ENCODE peak calls at places on chromosomes 13 and 19, in five cellular contexts. S is GM12865, D is dorsolateral prefrontal cortex, L is fibroblast of lung, R is left ventricle myocardium inferior. U is an unnamed sample.

GRCh38 chr13:74174810-74175209 is 40.6 kb upstream of the KLF12 start:
- DNase-seq in S (no peak), L (no peak), D (no peak), R (no peak), U (no peak)

GRCh38 chr19:18431351-18432197 is 6.4 kb downstream of the ISYNA1 start:
- DNase-seq in R (no peak), S (no peak), L (no peak), D (no peak), U (no peak)

GRCh38 chr13:113167575-113167974 is 9.1 kb downstream of the PROZ start:
- DNase-seq in R (no peak), D (no peak), S (no peak), L (no peak), U (no peak)

GRCh38 chr19:11361037-11361770 is 6.0 kb downstream of the PLPPR2 start:
- DNase-seq in D (no peak), R (no peak), L (no peak), S (no peak), U (no peak)

GRCh38 chr13:46377554-46377953 is 9.5 kb downstream of the RUBCNL start:
- DNase-seq in L (no peak), S (peak; percentile 72), R (no peak), D (no peak), U (no peak)

GRCh38 chr19:4713384-4713951 is 10.2 kb downstream of the DPP9 start:
- DNase-seq in D (no peak), S (no peak), L (peak; percentile 100), R (peak; percentile 85), U (peak; percentile 93)

GRCh38 chr13:44715287-44716224 is 139.4 kb upstream of the TSC22D1 start:
- DNase-seq in D (no peak), R (no peak), S (no peak), L (peak; percentile 35), U (no peak)

GRCh38 chr13:20221772-20222171 is 10.3 kb downstream of the GJB6 start:
- DNase-seq in D (no peak), S (no peak), R (no peak), L (no peak), U (no peak)

GRCh38 chr19:57302727-57303401 is 17.4 kb upstream of the ZNF543 start:
- DNase-seq in S (no peak), D (no peak), R (no peak), L (peak; percentile 73), U (no peak)

GRCh38 chr13:23020246-23020843 is 160.4 kb upstream of the SGCG start:
- DNase-seq in D (peak; percentile 47), R (no peak), S (peak; percentile 74), L (peak; percentile 36), U (peak; percentile 72)

GRCh38 chr13:34731486-34731885 is 210.6 kb upstream of the NBEA start:
- DNase-seq in L (peak; percentile 16), R (no peak), S (no peak), D (no peak), U (no peak)

GRCh38 chr19:4689403-4689802 is 19.3 kb upstream of the MYDGF start:
- DNase-seq in S (no peak), L (no peak), R (no peak), D (no peak), U (no peak)

GRCh38 chr13:39123578-39123977 is 85.3 kb downstream of the NHLRC3 start:
- DNase-seq in S (no peak), L (no peak), R (no peak), D (no peak), U (no peak)

GRCh38 chr19:54707932-54708331 is 16.3 kb upstream of the KIR3DL3 start:
- DNase-seq in D (no peak), L (no peak), S (peak; percentile 75), R (no peak), U (no peak)

GRCh38 chr13:33445476-33445875 is 159.9 kb upstream of the STARD13 start:
- DNase-seq in R (no peak), L (no peak), S (no peak), D (no peak), U (no peak)

GRCh38 chr13:51520524-51520923 is 63.7 kb upstream of the WDFY2 start:
- DNase-seq in R (no peak), L (peak; percentile 71), D (peak; percentile 60), S (no peak), U (peak; percentile 79)

GRCh38 chr13:99896712-99897440 is 74.7 kb downstream of the ZIC5 start:
- DNase-seq in S (no peak), R (no peak), D (no peak), L (no peak), U (no peak)

GRCh38 chr13:21326155-21327030 is 132.7 kb downstream of the ZDHHC20 start:
- DNase-seq in D (peak; percentile 61), R (no peak), L (peak; percentile 46), S (no peak), U (peak; percentile 32)

GRCh38 chr19:9839415-9839814 is 4.3 kb downstream of the PIN1 start:
- DNase-seq in L (no peak), D (no peak), S (no peak), R (no peak), U (peak; percentile 27)

GRCh38 chr13:50685491-50685890 is 158.0 kb downstream of the DLEU7 start:
- DNase-seq in S (peak; percentile 40), L (peak; percentile 47), R (peak; percentile 87), D (peak; percentile 91), U (peak; percentile 62)

DNA sequence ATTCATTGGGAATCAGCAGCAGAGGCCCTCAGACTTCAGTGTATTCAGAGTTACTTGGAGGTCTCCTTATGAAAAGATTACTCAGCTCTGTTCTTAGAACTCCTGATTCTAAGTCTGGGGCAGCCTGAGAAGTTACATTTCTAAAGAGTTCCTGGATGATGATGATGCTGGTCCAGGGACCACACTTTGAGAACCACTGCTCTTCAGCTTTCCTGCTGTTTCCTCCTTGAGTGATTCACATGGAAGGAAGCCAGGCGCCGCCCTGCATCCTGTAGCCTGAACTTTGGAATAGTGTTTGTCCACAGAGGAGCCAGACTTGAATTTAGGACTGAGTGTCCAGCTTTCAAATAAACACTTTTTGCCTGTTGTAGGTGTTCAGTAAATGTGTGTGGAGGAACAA is 2.9 kb downstream of the CEBPG start:
- DNase-seq in R (peak; percentile 80), D (no peak), L (peak; percentile 89), S (no peak), U (peak; percentile 84)
- H3K4me3 ChIP-seq in R (no peak overlapping the region), D (no peak overlapping the region), L (no peak overlapping the region), S (no peak overlapping the region), U (no peak overlapping the region)

GRCh38 chr19:51398096-51398704 is 7.8 kb upstream of the C19orf84 start:
- DNase-seq in S (peak; percentile 44), L (peak; percentile 6), R (no peak), D (no peak), U (peak; percentile 37)

GRCh38 chr19:51396175-51396574 is 5.8 kb upstream of the C19orf84 start:
- DNase-seq in D (no peak), R (no peak), L (no peak), S (no peak), U (no peak)

GRCh38 chr19:51389143-51389542 is 1.2 kb downstream of the C19orf84 start:
- DNase-seq in D (no peak), S (no peak), R (no peak), L (no peak), U (no peak)

GRCh38 chr19:51391073-51391611 is 751 bp upstream of the C19orf84 start:
- DNase-seq in R (no peak), L (no peak), S (no peak), D (no peak), U (no peak)

DNA sequence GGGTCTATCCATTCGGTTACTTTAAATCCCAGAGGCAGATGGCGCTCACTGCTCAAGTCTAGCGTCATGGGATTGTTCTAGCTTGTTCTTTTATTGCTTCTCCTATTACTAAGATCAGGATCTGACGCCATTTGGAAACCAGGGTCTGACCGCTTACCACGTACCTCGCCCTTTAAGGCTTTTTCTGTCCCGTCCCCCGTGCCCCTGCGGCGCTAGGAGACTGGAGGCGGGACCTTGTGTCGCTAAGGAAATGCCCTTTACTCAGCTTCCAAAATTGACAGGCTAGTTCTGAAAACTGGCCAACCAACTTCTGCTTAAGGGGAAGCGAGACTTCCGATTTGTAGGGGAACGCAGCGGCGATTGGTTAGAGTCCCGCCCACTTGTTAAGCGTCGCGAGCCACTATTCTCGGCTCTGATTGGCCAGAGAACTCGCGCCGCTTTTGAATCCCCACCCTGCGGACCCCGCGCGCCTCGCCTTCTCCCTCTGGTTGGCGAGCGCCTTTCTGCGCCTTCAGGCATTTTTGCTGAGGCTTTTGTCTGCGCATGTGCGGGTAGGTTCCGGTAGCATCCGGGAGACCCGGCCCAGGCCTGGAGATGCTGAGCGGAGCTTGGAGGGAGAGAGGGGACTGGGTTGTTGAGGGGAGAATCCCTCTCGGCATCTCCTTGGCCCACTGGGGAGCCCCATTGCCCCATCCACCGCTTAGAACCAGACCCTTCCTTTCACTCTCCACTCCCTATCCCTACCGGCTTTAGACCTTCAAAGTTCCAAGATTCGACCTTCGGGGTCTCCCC is 3.9 kb upstream of the C19orf84 start:
- DNase-seq in L (peak; percentile 98), R (peak; percentile 89), D (peak; percentile 96), S (peak; percentile 100), U (peak; percentile 99)
- TF ChIP-seq CTCF in L (peak; percentile 17), R (no peak), D (peak; percentile 25), S (no peak), U (no peak)

GRCh38 chr19:7342143-7342542 is 6.6 kb upstream of the ARHGEF18 start:
- DNase-seq in L (no peak), D (no peak), S (no peak), R (no peak), U (no peak)

GRCh38 chr19:7348587-7349230 is at the start of gene ARHGEF18:
- DNase-seq in L (no peak), D (no peak), R (peak; percentile 23), S (peak; percentile 89), U (no peak)

GRCh38 chr19:7349961-7350711 is 1.4 kb downstream of the ARHGEF18 start:
- DNase-seq in L (no peak), R (no peak), D (peak; percentile 5), S (peak; percentile 79), U (no peak)

GRCh38 chr19:7349231-7349591 is 474 bp downstream of the ARHGEF18 start:
- DNase-seq in D (no peak), L (no peak), R (no peak), S (peak; percentile 67), U (no peak)

DNA sequence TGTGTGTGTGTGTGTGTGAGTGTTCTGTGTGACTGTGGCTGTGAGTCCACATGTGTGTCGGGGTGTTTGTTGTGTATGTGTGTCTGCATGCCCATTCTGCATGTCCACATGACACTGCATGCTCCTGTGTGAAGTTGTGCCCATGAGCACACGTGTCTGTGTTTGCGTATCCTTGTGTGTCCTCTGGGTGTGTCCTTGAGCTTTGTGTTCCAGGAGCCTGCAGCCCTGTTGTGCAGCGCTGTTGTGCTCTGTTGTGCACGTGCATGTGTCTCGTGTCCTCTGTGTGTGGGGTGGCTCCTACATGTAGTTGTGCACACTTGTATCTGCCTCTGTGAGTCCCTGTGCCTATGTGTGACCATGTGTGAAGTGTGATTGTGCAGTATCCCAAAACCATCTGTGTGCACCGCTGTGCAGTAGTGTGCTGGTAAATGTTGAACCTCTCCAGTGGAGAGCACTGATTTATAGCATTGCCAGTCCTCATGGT is 2.2 kb upstream of the ARHGEF18 start:
- DNase-seq in R (no peak), S (peak; percentile 55), L (no peak), D (no peak), U (no peak)
- H3K4me3 ChIP-seq in R (no peak overlapping the region), S (peak overlapping the region; percentile 54), L (no peak overlapping the region), D (no peak overlapping the region), U (no peak overlapping the region)

DNA sequence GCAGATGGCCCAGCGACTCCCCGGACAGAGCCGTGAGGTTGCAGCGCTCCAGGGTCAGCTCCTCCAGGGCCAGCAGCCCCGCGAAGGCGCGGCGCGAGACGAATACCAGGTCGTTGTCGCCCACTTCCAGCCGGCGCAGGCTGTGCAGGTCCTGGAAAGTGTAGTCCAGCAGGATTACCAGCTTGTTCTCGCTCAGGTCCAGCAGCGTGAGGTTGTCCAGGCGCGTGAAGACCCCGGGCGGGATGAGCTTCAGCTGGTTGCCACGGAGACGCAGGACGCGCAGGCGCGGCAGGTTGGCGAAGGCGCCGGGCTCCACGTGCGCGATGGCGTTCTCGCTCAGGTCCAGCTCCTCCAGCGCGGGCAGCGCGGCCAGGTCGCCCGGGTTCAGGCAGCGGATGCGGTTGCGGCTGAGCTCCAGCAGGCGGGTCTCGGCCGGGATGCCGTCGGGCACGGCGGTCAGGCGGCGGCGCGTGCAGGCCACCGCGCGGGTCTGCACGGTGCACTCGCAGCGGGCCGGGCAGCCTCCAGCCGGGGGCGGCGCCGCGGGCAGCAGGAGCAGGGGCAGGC is 9.3 kb upstream of the PEAK3 start:
- DNase-seq in L (no peak), S (no peak), R (no peak), D (no peak), U (no peak)
- TF ChIP-seq CTCF in L (no peak), S (no peak), R (no peak), D (no peak), U (no peak)